ENCODE peak calls at places on chromosomes 12 and 14, in ten cellular contexts. L, U, O, X, Q, M, K, V, Y and N are unnamed samples.
A peak's percentile ranks its signal among the peaks of the same experiment; 100 is the strongest.

GRCh38 chr12:112674539-112674938 is 117.0 kb upstream of the RPH3A start:
- DNase-seq in L (no peak), U (no peak), O (no peak), X (no peak), Q (no peak), M (no peak), K (no peak), V (no peak), Y (no peak), N (no peak)

GRCh38 chr12:101819467-101819866 is 11.3 kb downstream of the GNPTAB start:
- DNase-seq in L (peak; percentile 39), U (no peak), O (no peak), X (no peak), Q (no peak), M (no peak), K (no peak), V (no peak), Y (peak; percentile 31), N (no peak)

GRCh38 chr12:91729543-91729942 is 416.1 kb downstream of the BTG1 start:
- DNase-seq in L (no peak), U (no peak), O (no peak), X (no peak), Q (no peak), M (no peak), K (no peak), V (no peak), Y (no peak), N (no peak)

GRCh38 chr12:18430425-18431048 is 169.2 kb downstream of the PIK3C2G start:
- DNase-seq in L (peak; percentile 49), U (peak; percentile 55), O (peak; percentile 56), X (peak; percentile 37), Q (peak; percentile 17), M (peak; percentile 49), K (no peak), V (no peak), Y (peak; percentile 71), N (peak; percentile 57)

GRCh38 chr14:68512088-68512487 is 280.8 kb downstream of the ZFP36L1 start:
- DNase-seq in L (no peak), U (no peak), O (no peak), X (peak; percentile 65), Q (no peak), M (no peak), K (no peak), V (no peak), Y (peak; percentile 72), N (no peak)

GRCh38 chr12:124736115-124737039 is 127.3 kb downstream of the SCARB1 start:
- DNase-seq in L (no peak), U (no peak), O (no peak), X (no peak), Q (no peak), M (no peak), K (no peak), V (no peak), Y (no peak), N (no peak)

GRCh38 chr12:49693931-49694439 is 13.2 kb downstream of the FMNL3 start:
- DNase-seq in L (no peak), U (no peak), O (no peak), X (no peak), Q (no peak), M (no peak), K (no peak), V (no peak), Y (no peak), N (peak; percentile 42)

GRCh38 chr12:16063728-16064127 is 152.6 kb downstream of the DERA start:
- DNase-seq in L (no peak), U (no peak), O (no peak), X (no peak), Q (no peak), M (peak; percentile 9), K (no peak), V (no peak), Y (peak; percentile 4), N (no peak)

GRCh38 chr12:12439636-12440035 is 82.8 kb downstream of the BORCS5 start:
- DNase-seq in L (no peak), U (no peak), O (no peak), X (no peak), Q (no peak), M (no peak), K (no peak), V (peak; percentile 71), Y (peak; percentile 91), N (peak; percentile 79)

GRCh38 chr14:23661542-23661941 is 25.4 kb downstream of the DHRS2 start:
- DNase-seq in L (no peak), U (no peak), O (no peak), X (no peak), Q (peak; percentile 9), M (no peak), K (no peak), V (no peak), Y (no peak), N (no peak)

GRCh38 chr12:92248977-92249376 is 103.3 kb upstream of the BTG1 start:
- DNase-seq in L (no peak), U (no peak), O (no peak), X (no peak), Q (no peak), M (no peak), K (no peak), V (no peak), Y (no peak), N (no peak)

GRCh38 chr14:106187176-106187670 is 660.8 kb downstream of the TMEM121 start:
- DNase-seq in L (no peak), U (no peak), O (no peak), X (no peak), Q (no peak), M (no peak), K (no peak), V (no peak), Y (no peak), N (no peak)

GRCh38 chr14:41597647-41598046 is 9.0 kb upstream of the LRFN5 start:
- DNase-seq in L (no peak), U (no peak), O (no peak), X (no peak), Q (no peak), M (no peak), K (no peak), V (no peak), Y (no peak), N (no peak)

GRCh38 chr12:117907108-117907689 is 61.6 kb downstream of the KSR2 start:
- DNase-seq in L (no peak), U (no peak), O (no peak), X (no peak), Q (no peak), M (no peak), K (no peak), V (no peak), Y (no peak), N (no peak)

GRCh38 chr12:131092911-131093901 is 139.5 kb downstream of the ADGRD1 start:
- DNase-seq in L (peak; percentile 88), U (no peak), O (no peak), X (no peak), Q (no peak), M (peak; percentile 4), K (no peak), V (no peak), Y (no peak), N (no peak)